ENCODE peak calls at places on chromosome 11, in ten cellular contexts. O is heart right ventricle; M is type B pancreatic cell; H is RWPE1; J is AG09319; A is CD4-positive, alpha-beta T cell; U is astrocyte of the spinal cord; Q is lung; P is cardiac fibroblast; S is fibroblast of mammary gland. I is an unnamed sample.

GRCh38 chr11:124978316-124978715 is 24.3 kb downstream of the CCDC15 start:
- DNase-seq in A (no peak), M (no peak), O (no peak), P (no peak), J (no peak), S (no peak), U (no peak), H (no peak), Q (no peak), I (no peak)

GRCh38 chr11:8288824-8289223 is 25.1 kb upstream of the LMO1 start:
- DNase-seq in H (no peak), A (no peak), J (no peak), P (no peak), M (peak; percentile 50), Q (no peak), O (no peak), S (no peak), U (no peak), I (peak; percentile 13)

GRCh38 chr11:92979176-92979575 is 9.7 kb downstream of the MTNR1B start:
- DNase-seq in H (no peak), U (peak; percentile 69), Q (no peak), P (no peak), M (no peak), J (no peak), A (no peak), O (no peak), S (peak; percentile 64), I (no peak)

GRCh38 chr11:17401841-17402240 is 13.4 kb upstream of the KCNJ11 start:
- DNase-seq in A (no peak), S (no peak), U (no peak), M (no peak), J (no peak), P (no peak), H (no peak), Q (no peak), O (no peak), I (peak; percentile 15)

GRCh38 chr11:125201525-125202121 is 37.1 kb downstream of the PKNOX2 start:
- DNase-seq in J (no peak), P (peak; percentile 33), O (no peak), M (no peak), U (no peak), H (no peak), S (no peak), Q (no peak), A (no peak), I (no peak)

GRCh38 chr11:123616505-123617198 is 37.8 kb downstream of the SCN3B start:
- DNase-seq in H (peak; percentile 89), A (no peak), P (peak; percentile 92), S (peak; percentile 75), O (peak; percentile 69), M (no peak), J (no peak), Q (peak; percentile 34), U (peak; percentile 37), I (no peak)

GRCh38 chr11:34492806-34493414 is 20.7 kb downstream of the ELF5 start:
- DNase-seq in J (peak; percentile 22), A (no peak), M (no peak), S (peak; percentile 66), H (peak; percentile 63), Q (peak; percentile 74), U (peak; percentile 69), P (peak; percentile 71), O (no peak), I (no peak)

GRCh38 chr11:75326439-75326810 is 25.0 kb downstream of the ARRB1 start:
- DNase-seq in A (no peak), P (no peak), M (no peak), O (no peak), J (no peak), Q (no peak), H (no peak), S (no peak), U (no peak), I (no peak)

GRCh38 chr11:69307421-69307820 is 13.5 kb downstream of the MYEOV start:
- DNase-seq in J (no peak), Q (no peak), A (no peak), O (no peak), M (no peak), U (no peak), H (no peak), S (no peak), P (no peak), I (peak; percentile 20)

GRCh38 chr11:65476632-65477270 is 22.1 kb upstream of the MALAT1 start:
- DNase-seq in S (peak; percentile 64), A (no peak), J (no peak), H (peak; percentile 48), M (no peak), Q (no peak), P (no peak), U (peak; percentile 38), O (no peak), I (no peak)

GRCh38 chr11:107549253-107549953 is 16.1 kb downstream of the ALKBH8 start:
- DNase-seq in H (peak; percentile 16), A (no peak), M (no peak), Q (no peak), P (peak; percentile 63), U (peak; percentile 54), J (no peak), O (no peak), S (peak; percentile 65), I (no peak)

GRCh38 chr11:119323532-119324033 is 6.7 kb upstream of the MCAM start:
- DNase-seq in M (no peak), J (no peak), A (peak; percentile 75), U (peak; percentile 71), O (no peak), P (peak; percentile 77), Q (peak; percentile 79), H (peak; percentile 73), S (peak; percentile 70), I (no peak)

GRCh38 chr11:119324124-119324665 is 7.3 kb upstream of the MCAM start:
- DNase-seq in S (no peak), J (no peak), A (no peak), O (no peak), M (no peak), H (no peak), U (no peak), Q (no peak), P (no peak), I (no peak)

GRCh38 chr11:119322921-119323531 is 6.1 kb upstream of the MCAM start:
- DNase-seq in A (no peak), J (no peak), P (no peak), S (no peak), H (no peak), M (no peak), Q (no peak), U (no peak), O (no peak), I (no peak)

GRCh38 chr11:119320593-119321524 is 3.9 kb upstream of the MCAM start:
- DNase-seq in H (no peak), U (peak; percentile 67), J (no peak), P (peak; percentile 66), M (peak; percentile 75), A (no peak), S (peak; percentile 25), O (peak; percentile 80), Q (peak; percentile 39), I (no peak)

GRCh38 chr11:119322360-119322739 is 5.4 kb upstream of the MCAM start:
- DNase-seq in U (no peak), O (no peak), M (no peak), H (no peak), A (no peak), P (peak; percentile 52), Q (no peak), S (no peak), J (no peak), I (no peak)
- TF ChIP-seq CTCF in U (no peak), O (no peak), M (no peak), H (no peak), A (no peak), P (peak; percentile 30), Q (no peak), S (no peak), J (no peak), I (no peak)

DNA sequence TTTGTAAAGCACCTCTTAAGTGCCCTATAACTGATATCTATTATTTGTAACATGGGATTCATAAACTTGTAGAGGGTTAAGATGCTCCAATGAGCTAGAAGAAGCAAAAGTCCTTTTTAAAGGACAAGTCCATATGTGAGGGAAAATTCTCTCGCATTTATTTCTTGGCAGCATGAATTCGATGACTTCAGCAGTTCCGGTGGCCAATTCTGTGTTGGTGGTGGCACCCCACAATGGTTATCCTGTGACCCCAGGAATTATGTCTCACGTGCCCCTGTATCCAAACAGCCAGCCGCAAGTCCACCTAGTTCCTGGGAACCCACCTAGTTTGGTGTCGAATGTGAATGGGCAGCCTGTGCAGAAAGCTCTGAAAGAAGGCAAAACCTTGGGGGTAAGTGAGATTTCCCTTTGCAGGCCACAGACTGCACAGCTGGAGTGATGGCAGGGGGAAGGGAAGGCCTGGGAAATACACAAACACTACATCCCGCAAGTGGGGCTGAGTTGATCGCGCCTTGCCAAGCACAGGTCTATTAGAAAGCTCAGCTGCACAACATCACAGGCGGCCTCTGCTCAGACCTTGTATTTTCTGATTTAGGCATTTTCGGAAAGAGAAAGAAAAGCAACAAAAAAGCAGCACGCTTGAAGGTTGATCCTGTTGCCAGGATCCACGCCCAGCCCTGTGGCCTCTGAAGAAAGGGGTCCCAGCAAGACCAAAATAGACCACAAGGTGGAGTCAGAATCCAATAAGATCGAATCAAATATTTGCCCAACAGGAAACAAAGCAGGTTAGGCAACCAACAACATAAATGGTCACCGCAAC is 1.5 kb downstream of the MS4A8 start:
- DNase-seq in A (no peak), J (no peak), M (no peak), H (peak; percentile 33), S (peak; percentile 2), U (no peak), Q (peak; percentile 37), P (peak; percentile 0), O (no peak), I (no peak)
- TF ChIP-seq CTCF in A (no peak), J (no peak), M (peak; percentile 71), H (peak; percentile 18), S (peak; percentile 13), U (peak; percentile 21), Q (no peak), P (peak; percentile 25), O (no peak), I (no peak)

DNA sequence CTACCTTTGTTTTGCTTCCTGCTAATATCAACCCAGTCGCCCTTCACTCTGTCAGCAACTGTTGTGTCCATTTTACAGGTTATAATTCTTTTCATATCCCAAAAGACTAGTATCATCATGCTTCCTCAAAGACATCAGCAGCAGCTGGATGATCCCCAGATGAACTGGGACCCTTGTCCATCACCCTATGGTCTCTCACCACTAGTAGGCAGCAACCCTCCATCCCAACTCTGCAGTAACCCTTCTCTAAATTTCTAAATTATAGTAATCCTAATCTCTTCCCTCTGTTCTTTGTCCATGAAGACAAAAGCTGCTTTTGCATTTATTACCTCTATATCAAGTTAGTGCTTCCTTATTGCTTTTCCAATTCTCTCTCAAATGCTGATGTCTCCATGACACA is 1025.8 kb downstream of the FAM181B start:
- DNase-seq in P (no peak), A (no peak), S (no peak), O (no peak), U (no peak), Q (no peak), J (no peak), M (no peak), H (no peak), I (no peak)
- TF ChIP-seq CTCF in P (peak; percentile 8), A (no peak), S (peak; percentile 20), O (no peak), U (peak; percentile 26), Q (no peak), J (no peak), M (peak; percentile 39), H (no peak), I (no peak)

DNA sequence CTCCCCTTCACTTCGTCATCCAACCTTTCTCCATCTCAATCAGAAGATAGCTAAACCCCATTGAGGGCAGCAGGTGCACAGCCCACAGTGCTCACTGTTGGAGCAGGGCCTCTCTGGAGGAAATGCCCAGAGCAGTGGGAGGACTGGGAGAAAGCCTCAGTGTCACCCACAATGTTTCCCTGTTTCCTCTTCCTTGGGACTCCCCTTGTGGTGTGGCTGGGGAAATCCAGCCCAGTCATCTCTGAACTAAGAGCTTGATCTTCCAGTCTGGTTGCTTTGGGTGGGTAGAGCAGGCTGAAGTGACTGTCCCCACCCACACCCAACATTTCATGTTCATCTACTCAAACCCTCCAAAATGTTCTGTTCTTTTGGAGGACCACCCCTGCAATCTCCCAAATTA is 29.8 kb upstream of the EED start:
- DNase-seq in M (no peak), S (no peak), O (no peak), H (no peak), J (no peak), U (no peak), P (no peak), A (no peak), Q (no peak), I (peak; percentile 48)
- TF ChIP-seq CTCF in M (no peak), S (no peak), O (no peak), H (no peak), J (no peak), U (peak; percentile 23), P (peak; percentile 26), A (no peak), Q (no peak), I (peak; percentile 24)

I was measured in CD14-positive monocyte.